ENCODE peak calls at places on chromosome 5, in seven cellular contexts. Z is uterus, I is left ventricle myocardium inferior, U is vagina, R is K562, O is psoas muscle, M is astrocyte. Q is an unnamed sample. For H3K27me3, the result is how much of the 10 kb centered on the place peaks cover.

GRCh38 chr5:67426961-67427630 is 230.5 kb upstream of the CD180 start:
- DNase-seq in I (no peak), O (no peak), M (peak), U (no peak), R (no peak), Z (no peak), Q (no peak)

GRCh38 chr5:155299342-155300006 is 285.9 kb downstream of the KIF4B start:
- DNase-seq in I (peak), O (no peak), R (no peak), U (no peak), Z (no peak), M (no peak), Q (no peak)

GRCh38 chr5:147051193-147051592 is 172.6 kb upstream of the PPP2R2B start:
- DNase-seq in Z (no peak), O (no peak), M (peak), I (no peak), U (no peak), R (no peak), Q (no peak)

GRCh38 chr5:172830876-172831662 is 3.0 kb upstream of the ERGIC1 start:
- DNase-seq in O (no peak), R (no peak), Z (no peak), I (no peak), U (no peak), M (peak), Q (no peak)

GRCh38 chr5:95178046-95178651 is 106.7 kb downstream of the MCTP1 start:
- DNase-seq in R (peak), Z (no peak), I (no peak), U (no peak), O (no peak), M (peak), Q (no peak)

GRCh38 chr5:95647886-95648860 is 1.6 kb downstream of the RFESD start:
- DNase-seq in O (no peak), Z (no peak), R (peak), I (no peak), U (no peak), M (peak), Q (no peak)

GRCh38 chr5:135342227-135342859 is 56.7 kb downstream of the MACROH2A1 start:
- DNase-seq in Z (no peak), M (no peak), O (no peak), R (no peak), U (no peak), I (no peak), Q (no peak)

GRCh38 chr5:95439801-95440493 is 48.8 kb downstream of the FAM81B start:
- DNase-seq in O (no peak), M (no peak), Z (no peak), U (no peak), R (no peak), I (no peak), Q (no peak)

GRCh38 chr5:72555871-72556270 is 48.7 kb upstream of the ZNF366 start:
- DNase-seq in Z (no peak), O (no peak), M (no peak), U (no peak), R (no peak), I (no peak), Q (no peak)

GRCh38 chr5:173667702-173668101 is 51.3 kb upstream of the BOD1 start:
- DNase-seq in O (no peak), U (no peak), I (no peak), Z (no peak), R (no peak), M (no peak), Q (no peak)

GRCh38 chr5:146772881-146773440 is 105.6 kb downstream of the PPP2R2B start:
- DNase-seq in O (no peak), I (no peak), Z (no peak), R (no peak), M (peak), U (no peak), Q (no peak)

GRCh38 chr5:111774525-111774924 is 17.5 kb upstream of the NREP start:
- DNase-seq in R (no peak), O (no peak), U (no peak), M (peak), Z (no peak), I (peak), Q (no peak)

GRCh38 chr5:75226916-75227315 is 9.8 kb downstream of the ANKRD31 start:
- DNase-seq in I (no peak), R (no peak), Z (no peak), M (no peak), U (no peak), O (no peak), Q (no peak)

GRCh38 chr5:103271570-103272289 is 13.2 kb downstream of the MACIR start:
- DNase-seq in Z (no peak), O (no peak), R (no peak), M (peak), U (no peak), I (no peak), Q (no peak)

GRCh38 chr5:103275851-103276250 is 17.3 kb downstream of the MACIR start:
- DNase-seq in I (no peak), U (no peak), Z (no peak), M (no peak), O (no peak), R (no peak), Q (no peak)

GRCh38 chr5:103272377-103272776 is 13.8 kb downstream of the MACIR start:
- DNase-seq in O (no peak), Z (no peak), M (peak), U (no peak), R (no peak), I (no peak), Q (no peak)

GRCh38 chr5:103270581-103270980 is 12.0 kb downstream of the MACIR start:
- DNase-seq in Z (no peak), M (no peak), U (no peak), O (no peak), I (no peak), R (no peak), Q (no peak)

DNA sequence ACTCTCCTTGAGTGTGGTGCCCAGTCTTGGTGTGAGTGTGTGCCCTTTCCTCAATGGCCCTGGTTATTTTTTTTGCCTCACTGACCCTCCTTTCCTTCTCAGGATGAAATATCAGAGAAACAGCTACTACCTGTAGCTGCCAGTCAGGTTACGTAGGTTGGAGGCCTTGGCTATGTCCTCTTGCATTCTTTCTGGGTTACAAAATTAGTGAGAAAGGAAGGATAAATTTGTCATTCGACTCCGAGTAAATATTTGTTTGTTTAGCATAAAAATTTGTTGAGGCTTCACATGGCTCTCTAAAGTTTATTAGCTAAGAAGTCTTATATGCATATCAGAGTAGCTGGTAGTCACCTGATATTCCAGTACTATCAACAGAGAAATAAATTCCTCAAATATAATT is 15.4 kb downstream of the MACIR start:
- DNase-seq in M (no peak), R (no peak), I (no peak), U (no peak), Z (no peak), O (no peak), Q (no peak)
- H3K27me3 ChIP-seq in M (under half), R (under half), I (under half), U (under half), Z (under half), O (under half), Q (under half)

GRCh38 chr5:1942630-1943029 is 59.9 kb upstream of the IRX4 start:
- DNase-seq in U (no peak), I (no peak), R (no peak), M (no peak), Z (no peak), O (no peak), Q (no peak)

GRCh38 chr5:1945606-1946005 is 62.9 kb upstream of the IRX4 start:
- DNase-seq in Z (no peak), O (no peak), M (no peak), U (no peak), I (no peak), R (no peak), Q (no peak)

GRCh38 chr5:1946122-1946677 is 63.5 kb upstream of the IRX4 start:
- DNase-seq in Z (no peak), U (no peak), I (peak), M (no peak), R (no peak), O (no peak), Q (no peak)

GRCh38 chr5:1943481-1943880 is 60.8 kb upstream of the IRX4 start:
- DNase-seq in Z (no peak), M (no peak), I (no peak), U (no peak), O (no peak), R (no peak), Q (no peak)

DNA sequence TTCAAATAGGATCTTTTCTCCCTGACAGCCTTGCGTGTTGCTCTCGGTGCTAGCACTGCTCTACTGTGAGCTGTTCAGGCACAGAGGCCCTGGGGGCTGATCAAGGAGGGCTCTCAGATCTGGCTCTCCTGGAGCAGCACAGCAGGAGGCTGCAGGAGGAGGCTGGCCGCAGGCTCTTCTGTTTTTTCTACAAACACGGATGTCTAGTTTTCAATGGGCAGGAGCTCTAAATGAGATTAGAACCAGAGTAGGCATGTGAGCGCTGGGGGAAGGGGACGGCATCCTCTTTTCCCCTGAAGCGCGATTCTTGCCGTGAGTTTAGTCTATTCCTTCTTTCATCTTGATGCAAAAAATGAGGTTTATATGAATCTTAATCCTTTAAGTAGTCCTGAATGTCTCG is 61.7 kb upstream of the IRX4 start:
- DNase-seq in M (no peak), Z (no peak), U (no peak), I (no peak), R (no peak), O (no peak), Q (no peak)
- H3K27ac ChIP-seq in M (no peak), Z (no peak), U (no peak), I (no peak), R (no peak), O (no peak), Q (no peak)

DNA sequence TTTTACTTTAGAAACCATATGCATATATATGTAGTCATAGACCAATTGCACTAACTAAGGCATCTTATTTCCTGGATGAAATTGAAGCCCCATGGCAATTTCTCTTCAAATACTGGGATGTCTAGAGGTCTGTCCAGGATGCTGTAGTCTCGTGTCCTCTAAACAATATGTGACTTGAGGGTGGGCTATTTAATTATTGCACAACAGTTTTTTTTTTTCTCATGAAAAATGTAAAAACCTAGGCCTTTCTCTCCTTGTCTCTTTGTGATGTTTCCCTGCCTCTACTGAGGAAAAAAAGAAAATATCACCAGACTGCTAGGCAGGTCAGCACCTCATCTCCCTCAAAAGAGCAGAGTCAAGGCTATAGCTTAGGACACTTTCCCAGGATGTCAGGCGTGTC is 34.6 kb downstream of the ZCCHC9 start:
- DNase-seq in I (no peak), Z (no peak), U (no peak), O (no peak), M (no peak), R (no peak), Q (peak)
- H3K27me3 ChIP-seq in I (under half), Z (under half), U (under half), O (under half), M (under half), R (under half), Q (under half)

GRCh38 chr5:150523472-150524350 is 15.8 kb downstream of the NDST1 start:
- DNase-seq in Z (peak), I (no peak), R (peak), O (no peak), U (no peak), M (peak), Q (no peak)
- H3K27ac ChIP-seq in Z (no peak), I (peak), R (no peak), O (peak), U (peak), M (no peak), Q (peak)

GRCh38 chr5:137598341-137598740 is 99.2 kb upstream of the SPOCK1 start:
- DNase-seq in U (no peak), M (no peak), I (no peak), Z (no peak), O (no peak), R (no peak), Q (no peak)

GRCh38 chr5:137599479-137599878 is 100.4 kb upstream of the SPOCK1 start:
- DNase-seq in Z (no peak), O (no peak), U (peak), I (no peak), M (no peak), R (no peak), Q (no peak)

GRCh38 chr5:137595680-137596079 is 96.6 kb upstream of the SPOCK1 start:
- DNase-seq in O (no peak), Z (no peak), M (no peak), U (no peak), R (no peak), I (no peak), Q (no peak)

GRCh38 chr5:137592317-137592716 is 93.2 kb upstream of the SPOCK1 start:
- DNase-seq in Z (no peak), O (no peak), I (no peak), U (no peak), M (no peak), R (no peak), Q (no peak)

GRCh38 chr5:137594717-137595116 is 95.6 kb upstream of the SPOCK1 start:
- DNase-seq in R (no peak), I (no peak), O (no peak), M (peak), U (no peak), Z (no peak), Q (no peak)
- H3K27me3 ChIP-seq in R (under half), I (under half), O (under half), M (under half), U (under half), Z (under half), Q (under half)

GRCh38 chr5:179143446-179143845 is 83.3 kb downstream of the ZNF354C start:
- DNase-seq in I (no peak), R (peak), Z (no peak), O (no peak), U (no peak), M (peak), Q (no peak)
- H3K27ac ChIP-seq in I (no peak), R (no peak), Z (no peak), O (no peak), U (no peak), M (no peak), Q (no peak)

Q was measured in esophagus muscularis mucosa.